ENCODE peak calls at places on chromosomes 3 and 15, in four cellular contexts. S, Q, R and V are unnamed samples.

GRCh38 chr3:14391033-14391432 is 11.4 kb upstream of the SLC6A6 start:
- DNase-seq in S (no peak), Q (peak), R (no peak), V (no peak)

GRCh38 chr3:190117995-190118394 is 2.7 kb downstream of the P3H2 start:
- DNase-seq in S (no peak), Q (no peak), R (no peak), V (no peak)

GRCh38 chr3:111929484-111929883 is 49.3 kb upstream of the ABHD10 start:
- DNase-seq in S (no peak), Q (no peak), R (no peak), V (no peak)

GRCh38 chr3:28240440-28240839 is 979 bp upstream of the CMC1 start:
- DNase-seq in S (no peak), Q (no peak), R (no peak), V (no peak)

GRCh38 chr3:23819599-23820360 is 14.0 kb downstream of the UBE2E1 start:
- DNase-seq in S (no peak), Q (no peak), R (no peak), V (no peak)

GRCh38 chr3:64761729-64762432 is 74.1 kb upstream of the ADAMTS9 start:
- DNase-seq in S (no peak), Q (no peak), R (no peak), V (no peak)

GRCh38 chr3:136444581-136444980 is 194.4 kb downstream of the PCCB start:
- DNase-seq in S (no peak), Q (peak), R (no peak), V (no peak)

GRCh38 chr3:39388741-39389248 is 5.6 kb downstream of the SLC25A38 start:
- DNase-seq in S (no peak), Q (no peak), R (peak), V (no peak)

GRCh38 chr3:140093742-140094141 is 158.8 kb downstream of the CLSTN2 start:
- DNase-seq in S (no peak), Q (peak), R (no peak), V (no peak)

GRCh38 chr3:3201584-3201983 is 22.1 kb upstream of the CRBN start:
- DNase-seq in S (no peak), Q (no peak), R (peak), V (no peak)

GRCh38 chr3:10551821-10552630 is 46.6 kb upstream of the ATP2B2 start:
- DNase-seq in S (peak), Q (no peak), R (peak), V (no peak)

GRCh38 chr3:98954806-98955205 is 53.3 kb upstream of the DCBLD2 start:
- DNase-seq in S (no peak), Q (no peak), R (no peak), V (no peak)

GRCh38 chr3:179710079-179710478 is 57.2 kb downstream of the USP13 start:
- DNase-seq in S (no peak), Q (no peak), R (no peak), V (no peak)

GRCh38 chr3:36149447-36149865 is 230.8 kb upstream of the STAC start:
- DNase-seq in S (no peak), Q (no peak), R (no peak), V (no peak)

GRCh38 chr3:65953881-65954733 is 84.6 kb downstream of the MAGI1 start:
- DNase-seq in S (no peak), Q (no peak), R (no peak), V (no peak)

GRCh38 chr15:75136758-75137157 is 64.9 kb upstream of the C15orf39 start:
- DNase-seq in S (no peak), Q (no peak), R (no peak), V (no peak)

DNA sequence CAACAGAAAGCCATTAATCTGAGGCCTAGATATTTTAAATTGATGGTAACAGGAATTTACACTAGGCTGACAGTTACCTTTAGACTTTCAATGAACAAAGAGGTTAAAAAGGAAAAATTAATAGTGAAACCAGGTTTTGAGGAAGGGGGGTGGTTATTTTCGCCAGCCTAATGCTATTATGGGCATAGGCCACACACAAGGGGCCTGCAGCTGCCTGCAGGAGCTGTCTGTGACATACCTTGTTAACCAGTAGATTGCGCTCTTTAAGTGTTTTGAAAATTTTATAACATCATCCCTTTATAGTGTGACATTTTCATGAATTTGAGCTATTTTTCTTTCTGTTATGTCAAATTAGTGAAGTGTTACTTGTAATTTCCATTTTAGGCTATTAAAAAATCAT is 48.6 kb upstream of the SEC22A start:
- DNase-seq in S (no peak), Q (no peak), R (peak), V (no peak)
- TF ChIP-seq CTCF in S (no peak), Q (no peak), R (no peak), V (no peak)

DNA sequence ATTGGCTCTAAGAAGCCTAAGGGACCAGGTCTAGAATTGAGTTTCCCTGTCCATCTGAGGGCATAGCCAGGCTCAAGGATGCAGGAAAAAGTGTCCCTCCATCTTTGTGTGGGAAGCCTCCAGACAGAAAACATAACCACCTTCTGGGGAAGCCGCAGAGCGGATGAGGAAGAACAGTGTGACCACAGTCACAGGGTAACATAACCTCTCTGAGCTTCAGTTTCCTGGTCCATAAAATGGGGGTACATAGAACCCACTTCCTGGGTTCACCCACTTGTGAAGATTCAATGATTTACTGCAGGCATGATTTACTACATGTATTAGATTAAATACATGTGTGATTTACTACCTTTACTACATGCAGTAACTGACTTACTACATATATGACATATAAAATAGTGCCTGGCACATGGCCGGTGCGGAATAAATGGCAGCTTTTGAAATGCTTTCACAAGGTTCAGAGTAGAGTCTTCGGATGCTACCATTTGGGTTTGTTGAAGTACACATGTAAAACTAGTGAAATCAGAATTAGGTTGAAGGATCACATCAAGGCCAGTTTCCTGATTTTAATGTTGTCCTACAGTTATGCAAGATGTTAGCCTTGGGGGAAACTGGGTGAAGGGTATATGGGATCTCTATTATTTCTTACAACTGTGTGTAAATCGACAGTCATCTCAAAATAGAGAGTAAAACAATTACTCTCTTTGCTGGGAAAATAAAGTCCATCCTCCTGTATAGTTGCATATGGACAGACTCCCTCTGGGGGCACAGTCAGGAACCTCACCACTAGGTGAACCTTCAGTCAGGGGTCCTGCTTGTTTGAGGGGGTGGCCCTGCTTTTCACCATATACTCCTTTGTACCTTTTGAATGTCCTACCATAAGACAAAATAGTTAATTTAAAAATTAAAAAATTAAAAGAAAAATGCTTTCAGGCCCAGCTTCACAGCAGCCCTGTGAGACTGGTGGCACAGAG is 86.0 kb downstream of the SEMA5B start:
- DNase-seq in S (no peak), Q (no peak), R (no peak), V (no peak)
- TF ChIP-seq CTCF in S (no peak), Q (peak), R (peak), V (peak)

DNA sequence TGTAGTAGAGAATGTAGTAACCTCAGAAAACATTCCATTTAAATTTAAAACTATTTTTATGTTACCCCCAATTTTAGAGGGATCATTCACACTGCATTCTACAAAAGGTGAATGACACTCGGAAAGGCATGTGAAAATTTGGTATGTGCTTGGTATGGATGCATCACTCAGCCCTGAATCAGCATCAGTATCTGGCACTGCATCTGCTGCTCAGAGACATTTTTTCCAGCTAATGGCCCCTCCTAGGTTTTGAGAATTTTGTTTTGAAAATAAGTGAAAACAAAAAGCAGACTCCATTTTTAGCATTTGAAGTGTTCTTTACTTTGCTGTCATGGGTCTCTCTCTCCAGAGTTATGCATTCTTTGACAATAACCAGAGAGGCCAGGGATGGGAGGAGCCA is 15.6 kb upstream of the WWTR1 start:
- DNase-seq in S (no peak), Q (no peak), R (no peak), V (no peak)
- TF ChIP-seq CTCF in S (no peak), Q (no peak), R (no peak), V (no peak)

GRCh38 chr3:51269466-51269865 is 115.6 kb upstream of the MANF start:
- DNase-seq in S (no peak), Q (no peak), R (no peak), V (no peak)
- TF ChIP-seq CTCF in S (no peak), Q (peak), R (peak), V (no peak)

GRCh38 chr3:19063936-19064335 is 84.4 kb upstream of the KCNH8 start:
- DNase-seq in S (no peak), Q (no peak), R (no peak), V (no peak)

GRCh38 chr3:19070325-19070724 is 78.0 kb upstream of the KCNH8 start:
- DNase-seq in S (no peak), Q (no peak), R (no peak), V (no peak)

GRCh38 chr3:19060404-19060803 is 87.9 kb upstream of the KCNH8 start:
- DNase-seq in S (no peak), Q (no peak), R (no peak), V (no peak)

DNA sequence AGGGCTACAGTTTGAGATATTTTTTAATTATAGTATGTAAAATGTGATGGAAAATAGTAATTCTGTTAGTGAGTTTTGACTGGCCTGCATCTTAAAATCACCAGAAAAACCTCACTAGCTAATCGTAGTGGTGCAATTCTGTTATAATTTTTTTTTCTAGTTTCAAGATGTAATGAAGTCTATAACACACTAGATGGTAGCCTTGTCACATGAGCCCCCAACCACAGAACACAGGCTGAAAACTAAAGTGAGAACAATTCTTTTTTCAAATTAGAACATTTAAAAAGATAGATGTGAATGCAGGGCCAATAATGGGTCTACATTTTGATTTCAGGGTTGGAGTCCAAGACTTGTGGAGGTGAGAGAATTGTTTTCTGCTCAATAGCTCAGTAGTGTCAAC is 83.3 kb upstream of the KCNH8 start:
- DNase-seq in S (no peak), Q (no peak), R (no peak), V (no peak)
- TF ChIP-seq CTCF in S (peak), Q (no peak), R (peak), V (peak)